ENCODE peak calls at places on chromosomes 5 and 9, in six cellular contexts. V, Z, U, O, R and L are unnamed samples.

GRCh38 chr5:143248822-143249579 is 154.5 kb downstream of the NR3C1 start:
- DNase-seq in V (no peak), Z (no peak), U (peak), O (peak), R (peak), L (no peak)

GRCh38 chr5:120655828-120656435 is 191.8 kb downstream of the PRR16 start:
- DNase-seq in V (peak), Z (peak), U (peak), O (peak), R (peak), L (no peak)

GRCh38 chr5:81450940-81451339 is 57.0 kb upstream of the ACOT12 start:
- DNase-seq in V (no peak), Z (no peak), U (peak), O (peak), R (no peak), L (no peak)

GRCh38 chr5:59769832-59770231 is 123.7 kb downstream of the PDE4D start:
- DNase-seq in V (no peak), Z (no peak), U (no peak), O (no peak), R (peak), L (no peak)

GRCh38 chr5:72959257-72959656 is 3.4 kb downstream of the FCHO2 start:
- DNase-seq in V (no peak), Z (no peak), U (no peak), O (no peak), R (no peak), L (no peak)

GRCh38 chr9:128818839-128819715 is 777 bp downstream of the ENDOG start:
- DNase-seq in V (peak), Z (no peak), U (no peak), O (peak), R (peak), L (peak)

GRCh38 chr5:100517301-100517974 is 17.7 kb upstream of the FAM174A start:
- DNase-seq in V (peak), Z (no peak), U (no peak), O (no peak), R (no peak), L (no peak)

GRCh38 chr9:115992834-115993233 is 160.8 kb upstream of the PAPPA start:
- DNase-seq in V (no peak), Z (no peak), U (peak), O (peak), R (peak), L (no peak)

GRCh38 chr9:134964686-134965085 is 47.0 kb upstream of the FCN1 start:
- DNase-seq in V (no peak), Z (no peak), U (no peak), O (no peak), R (no peak), L (no peak)

GRCh38 chr9:128152781-128153116 is 3.5 kb downstream of the LCN2 start:
- DNase-seq in V (peak), Z (no peak), U (no peak), O (no peak), R (no peak), L (no peak)

GRCh38 chr9:37329576-37329975 is 92.9 kb upstream of the GRHPR start:
- DNase-seq in V (no peak), Z (no peak), U (peak), O (peak), R (peak), L (no peak)

GRCh38 chr5:104702212-104702611 is 1139.6 kb upstream of the NUDT12 start:
- DNase-seq in V (no peak), Z (no peak), U (no peak), O (no peak), R (no peak), L (no peak)

GRCh38 chr9:133221177-133221809 is 12.2 kb upstream of the OBP2B start:
- DNase-seq in V (no peak), Z (no peak), U (no peak), O (no peak), R (no peak), L (peak)

GRCh38 chr5:148145916-148146315 is 22.4 kb upstream of the SPINK14 start:
- DNase-seq in V (no peak), Z (no peak), U (peak), O (peak), R (peak), L (no peak)

GRCh38 chr9:83981126-83981871 is 694 bp downstream of the RMI1 start:
- DNase-seq in V (no peak), Z (no peak), U (peak), O (peak), R (peak), L (no peak)

GRCh38 chr9:72576087-72576486 is 54.7 kb downstream of the TMC1 start:
- DNase-seq in V (no peak), Z (no peak), U (no peak), O (no peak), R (no peak), L (no peak)

GRCh38 chr5:6358434-6358820 is 19.9 kb downstream of the MED10 start:
- DNase-seq in V (peak), Z (no peak), U (no peak), O (no peak), R (no peak), L (no peak)

GRCh38 chr9:71729816-71730526 is 38.3 kb downstream of the CEMIP2 start:
- DNase-seq in V (no peak), Z (no peak), U (no peak), O (peak), R (no peak), L (no peak)

GRCh38 chr9:115225459-115226116 is 107.6 kb upstream of the TNC start:
- DNase-seq in V (no peak), Z (no peak), U (no peak), O (no peak), R (no peak), L (no peak)

GRCh38 chr9:78035369-78035993 is 3.9 kb upstream of the GNAQ start:
- DNase-seq in V (peak), Z (peak), U (peak), O (peak), R (peak), L (no peak)

GRCh38 chr9:116112236-116112635 is 41.4 kb upstream of the PAPPA start:
- DNase-seq in V (no peak), Z (no peak), U (peak), O (no peak), R (no peak), L (no peak)

GRCh38 chr5:94540856-94541494 is 77.4 kb downstream of the KIAA0825 start:
- DNase-seq in V (no peak), Z (no peak), U (no peak), O (no peak), R (no peak), L (no peak)

GRCh38 chr5:37133939-37134338 is 115.2 kb downstream of the CPLANE1 start:
- DNase-seq in V (no peak), Z (no peak), U (peak), O (no peak), R (peak), L (no peak)

GRCh38 chr9:27499481-27499880 is 24.6 kb upstream of the IFNK start:
- DNase-seq in V (no peak), Z (no peak), U (no peak), O (peak), R (peak), L (no peak)

GRCh38 chr9:96217358-96217755 is 84.6 kb downstream of the HSD17B3 start:
- DNase-seq in V (no peak), Z (peak), U (no peak), O (no peak), R (peak), L (no peak)

GRCh38 chr5:51201024-51201423 is 182.2 kb upstream of the ISL1 start:
- DNase-seq in V (no peak), Z (no peak), U (no peak), O (no peak), R (no peak), L (no peak)

GRCh38 chr5:123785160-123786001 is 273.4 kb downstream of the CSNK1G3 start:
- DNase-seq in V (no peak), Z (no peak), U (peak), O (peak), R (peak), L (no peak)

GRCh38 chr9:132078369-132079356 is 1.0 kb downstream of the MED27 start:
- DNase-seq in V (no peak), Z (no peak), U (peak), O (no peak), R (peak), L (no peak)

GRCh38 chr5:136006767-136007251 is 22.0 kb upstream of the TGFBI start:
- DNase-seq in V (no peak), Z (no peak), U (peak), O (peak), R (peak), L (no peak)

GRCh38 chr5:167921796-167922195 is 369.6 kb upstream of the WWC1 start:
- DNase-seq in V (no peak), Z (no peak), U (no peak), O (no peak), R (no peak), L (no peak)

GRCh38 chr5:135005076-135005475 is 29.0 kb downstream of the PITX1 start:
- DNase-seq in V (no peak), Z (no peak), U (no peak), O (no peak), R (no peak), L (no peak)

DNA sequence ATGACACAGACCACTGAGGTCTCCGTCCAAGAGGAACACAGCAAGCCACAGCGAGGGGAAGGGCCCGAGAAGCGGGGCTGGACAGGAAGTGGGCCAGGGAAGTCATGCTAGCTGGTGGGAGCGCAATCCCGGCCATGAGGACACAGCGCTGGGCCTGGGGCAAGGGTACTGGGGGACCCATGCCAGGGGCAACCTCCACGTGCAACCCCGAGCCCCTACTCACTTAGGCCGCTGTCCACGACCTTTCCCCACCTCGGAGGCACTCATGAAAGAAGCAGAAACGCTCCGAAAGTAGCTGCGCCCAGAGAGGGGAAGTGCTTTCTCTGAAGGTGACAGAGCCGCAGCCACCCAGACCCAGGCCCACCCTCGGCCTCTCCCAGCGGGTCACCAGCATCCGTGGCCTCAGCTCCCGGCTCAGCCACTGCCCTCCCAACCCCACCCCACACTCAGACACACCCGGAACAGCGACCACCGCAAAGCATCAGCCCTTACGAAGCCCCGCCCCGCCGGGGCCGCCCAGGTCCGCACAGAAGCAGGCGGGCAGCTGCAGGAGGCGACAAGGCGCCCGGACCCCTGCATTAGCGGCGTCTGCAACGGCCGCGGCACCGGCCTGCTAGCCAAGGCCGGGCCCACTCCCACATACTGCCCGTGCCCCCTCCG is 782 bp downstream of the BICD2 start:
- DNase-seq in V (peak), Z (peak), U (no peak), O (peak), R (peak), L (peak)
- H3K23ac ChIP-seq in V (no peak), Z (peak), U (peak), O (no peak), R (peak), L (no peak)

GRCh38 chr5:111830333-111830732 is 73.3 kb upstream of the NREP start:
- DNase-seq in V (no peak), Z (no peak), U (peak), O (peak), R (peak), L (no peak)

GRCh38 chr5:111829701-111830100 is 72.7 kb upstream of the NREP start:
- DNase-seq in V (no peak), Z (no peak), U (peak), O (peak), R (peak), L (no peak)

GRCh38 chr5:111840275-111840674 is 83.3 kb upstream of the NREP start:
- DNase-seq in V (no peak), Z (no peak), U (no peak), O (no peak), R (no peak), L (no peak)

DNA sequence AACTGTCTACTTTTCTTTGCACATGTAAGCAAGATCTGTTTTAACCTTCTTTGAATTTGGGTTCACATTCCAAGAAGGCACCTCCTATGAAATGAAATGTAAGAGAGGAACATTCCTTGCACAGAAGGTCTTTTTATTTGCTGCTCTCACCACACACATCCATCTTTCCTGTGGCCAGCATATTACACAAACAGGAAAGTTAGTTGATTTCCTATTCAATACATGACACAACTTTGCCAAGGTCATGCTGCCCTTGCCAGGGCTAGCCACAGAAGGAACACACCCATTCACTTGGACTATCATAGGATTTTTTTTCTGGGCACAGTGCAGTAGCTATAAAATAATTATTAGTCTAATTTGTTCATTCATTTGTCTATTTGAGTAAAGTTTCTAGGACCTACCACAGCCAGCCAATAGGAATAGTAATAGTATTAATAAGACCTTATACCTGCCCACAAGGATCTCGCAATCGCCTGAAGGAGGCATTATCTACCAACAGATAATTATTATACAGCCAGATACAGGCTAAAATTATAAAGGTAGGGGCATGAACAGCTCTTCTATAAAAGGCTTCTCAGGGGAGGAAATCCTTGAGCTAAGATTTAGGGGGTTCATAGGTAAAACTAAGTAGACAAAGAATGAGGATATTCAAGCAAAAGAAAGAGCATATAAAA is 78.1 kb upstream of the NREP start:
- DNase-seq in V (no peak), Z (no peak), U (peak), O (no peak), R (no peak), L (no peak)
- H2AFZ ChIP-seq in V (no peak), Z (no peak), U (no peak), O (no peak), R (no peak), L (no peak)

GRCh38 chr9:33159058-33159759 is 7.9 kb downstream of the B4GALT1 start:
- DNase-seq in V (no peak), Z (no peak), U (peak), O (peak), R (peak), L (no peak)
- H4K91ac ChIP-seq in V (no peak), Z (no peak), U (peak), O (peak), R (peak), L (no peak)

GRCh38 chr9:126614088-126614454 is 343 bp downstream of the LMX1B start:
- DNase-seq in V (no peak), Z (no peak), U (no peak), O (no peak), R (no peak), L (no peak)
- H3K23ac ChIP-seq in V (no peak), Z (peak), U (no peak), O (no peak), R (no peak), L (no peak)

DNA sequence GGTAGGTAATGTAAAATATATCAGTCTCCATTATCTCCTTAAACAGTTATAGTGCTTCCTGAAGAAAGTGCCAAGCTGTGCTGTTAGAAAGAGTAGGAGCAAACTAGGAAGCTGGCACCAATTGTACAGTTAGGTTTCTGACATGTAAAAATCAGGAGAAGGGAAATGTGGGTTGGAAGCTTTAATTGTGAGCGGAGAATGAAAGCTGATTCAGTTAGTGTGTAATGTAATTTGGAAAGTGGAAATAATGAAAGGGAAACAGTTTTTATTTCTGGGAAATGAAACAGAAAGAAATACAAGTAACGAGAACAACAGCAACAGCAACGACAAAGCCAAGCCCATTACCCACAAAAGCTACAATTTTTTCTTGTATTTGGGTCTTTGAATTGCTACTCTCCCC is 48.8 kb upstream of the JAK2 start:
- DNase-seq in V (no peak), Z (no peak), U (no peak), O (no peak), R (no peak), L (no peak)
- H2AFZ ChIP-seq in V (no peak), Z (no peak), U (no peak), O (no peak), R (no peak), L (no peak)

DNA sequence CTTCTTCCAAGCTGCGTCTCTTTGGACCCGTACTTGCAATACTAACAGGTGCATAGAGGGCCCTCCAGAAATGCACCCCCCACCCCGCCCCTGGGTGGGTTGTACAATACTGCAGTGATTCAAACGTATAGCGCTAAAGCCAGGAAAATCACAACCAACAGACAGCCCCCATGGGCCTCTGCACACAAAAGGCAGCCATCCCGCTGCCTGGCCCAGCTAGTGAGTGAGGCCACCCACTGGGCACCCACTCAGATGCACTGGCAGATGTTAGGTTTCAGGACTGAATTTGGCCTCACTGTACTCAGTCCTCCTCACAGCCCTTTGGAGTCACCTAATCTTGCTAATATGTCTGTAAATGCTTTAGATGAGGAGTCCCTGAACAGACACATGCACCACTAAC is 87.7 kb downstream of the FSTL4 start:
- DNase-seq in V (no peak), Z (no peak), U (no peak), O (no peak), R (no peak), L (no peak)
- H4K91ac ChIP-seq in V (no peak), Z (no peak), U (no peak), O (no peak), R (no peak), L (no peak)